ENCODE peak calls at places on chromosome 11, in four cellular contexts. One of them, this sample, is unnamed.

GRCh38 chr11:72243567-72244316 is at the start of gene PHOX2A:
- DNase-seq in CD14-positive monocyte: no peak
- DNase-seq in left ventricle myocardium inferior: no peak
- DNase-seq in BE2C: peak
- DNase-seq in this sample: no peak

GRCh38 chr11:117094776-117095175 is 3.5 kb downstream of the SIK3 start:
- DNase-seq in CD14-positive monocyte: no peak
- DNase-seq in BE2C: no peak
- DNase-seq in left ventricle myocardium inferior: no peak
- DNase-seq in this sample: no peak

GRCh38 chr11:27582686-27583085 is 76.1 kb upstream of the LIN7C start:
- DNase-seq in CD14-positive monocyte: no peak
- DNase-seq in left ventricle myocardium inferior: no peak
- DNase-seq in BE2C: no peak
- DNase-seq in this sample: no peak

GRCh38 chr11:16265022-16265421 is 91.3 kb downstream of the SOX6 start:
- DNase-seq in CD14-positive monocyte: no peak
- DNase-seq in BE2C: no peak
- DNase-seq in left ventricle myocardium inferior: no peak
- DNase-seq in this sample: no peak

GRCh38 chr11:122556605-122557004 is 98.9 kb upstream of the UBASH3B start:
- DNase-seq in left ventricle myocardium inferior: no peak
- DNase-seq in BE2C: peak
- DNase-seq in CD14-positive monocyte: no peak
- DNase-seq in this sample: no peak

GRCh38 chr11:7165911-7166310 is 77.1 kb downstream of the RBMXL2 start:
- DNase-seq in left ventricle myocardium inferior: no peak
- DNase-seq in BE2C: peak
- DNase-seq in CD14-positive monocyte: no peak
- DNase-seq in this sample: no peak

GRCh38 chr11:64123102-64123434 is 42.8 kb downstream of the MACROD1 start:
- DNase-seq in BE2C: peak
- DNase-seq in left ventricle myocardium inferior: peak
- DNase-seq in CD14-positive monocyte: no peak
- DNase-seq in this sample: no peak

GRCh38 chr11:110951041-110951440 is 238.8 kb upstream of the ARHGAP20 start:
- DNase-seq in BE2C: no peak
- DNase-seq in CD14-positive monocyte: no peak
- DNase-seq in left ventricle myocardium inferior: no peak
- DNase-seq in this sample: no peak

GRCh38 chr11:29119691-29120328 is 897.0 kb downstream of the KCNA4 start:
- DNase-seq in left ventricle myocardium inferior: no peak
- DNase-seq in BE2C: no peak
- DNase-seq in CD14-positive monocyte: no peak
- DNase-seq in this sample: no peak

GRCh38 chr11:59680287-59681154 is 11.7 kb upstream of the PATL1 start:
- DNase-seq in left ventricle myocardium inferior: peak
- DNase-seq in CD14-positive monocyte: peak
- DNase-seq in BE2C: peak
- DNase-seq in this sample: no peak

GRCh38 chr11:65502274-65502851 is 3.5 kb downstream of the MALAT1 start:
- DNase-seq in left ventricle myocardium inferior: no peak
- DNase-seq in BE2C: no peak
- DNase-seq in CD14-positive monocyte: no peak
- DNase-seq in this sample: no peak

GRCh38 chr11:134659882-134660281 is 247.8 kb upstream of the B3GAT1 start:
- DNase-seq in BE2C: no peak
- DNase-seq in CD14-positive monocyte: peak
- DNase-seq in left ventricle myocardium inferior: no peak
- DNase-seq in this sample: no peak

GRCh38 chr11:128448981-128449713 is 138.2 kb downstream of the ETS1 start:
- DNase-seq in CD14-positive monocyte: no peak
- DNase-seq in left ventricle myocardium inferior: no peak
- DNase-seq in BE2C: no peak
- DNase-seq in this sample: no peak

GRCh38 chr11:129836979-129837378 is 21.3 kb downstream of the TMEM45B start:
- DNase-seq in CD14-positive monocyte: no peak
- DNase-seq in BE2C: no peak
- DNase-seq in left ventricle myocardium inferior: no peak
- DNase-seq in this sample: no peak

GRCh38 chr11:117562111-117562510 is 234.5 kb downstream of the CEP164 start:
- DNase-seq in left ventricle myocardium inferior: no peak
- DNase-seq in BE2C: no peak
- DNase-seq in CD14-positive monocyte: no peak
- DNase-seq in this sample: no peak

GRCh38 chr11:122882809-122883681 is 486 bp downstream of the JHY start:
- DNase-seq in left ventricle myocardium inferior: peak
- DNase-seq in BE2C: peak
- DNase-seq in CD14-positive monocyte: no peak
- DNase-seq in this sample: no peak

GRCh38 chr11:43316451-43316850 is 4.7 kb downstream of the API5 start:
- DNase-seq in BE2C: no peak
- DNase-seq in left ventricle myocardium inferior: no peak
- DNase-seq in CD14-positive monocyte: no peak
- DNase-seq in this sample: no peak

GRCh38 chr11:45455536-45455935 is 169.4 kb upstream of the SYT13 start:
- DNase-seq in BE2C: no peak
- DNase-seq in CD14-positive monocyte: no peak
- DNase-seq in left ventricle myocardium inferior: no peak
- DNase-seq in this sample: no peak

GRCh38 chr11:122101625-122102291 is 14.3 kb downstream of the BLID start:
- DNase-seq in BE2C: peak
- DNase-seq in left ventricle myocardium inferior: peak
- DNase-seq in CD14-positive monocyte: no peak
- DNase-seq in this sample: peak

GRCh38 chr11:105621985-105622384 is 12.1 kb downstream of the GRIA4 start:
- DNase-seq in BE2C: no peak
- DNase-seq in CD14-positive monocyte: no peak
- DNase-seq in left ventricle myocardium inferior: no peak
- DNase-seq in this sample: no peak

GRCh38 chr11:13152264-13152663 is 125.3 kb upstream of the BMAL1 start:
- DNase-seq in BE2C: no peak
- DNase-seq in left ventricle myocardium inferior: no peak
- DNase-seq in CD14-positive monocyte: no peak
- DNase-seq in this sample: no peak

GRCh38 chr11:6474806-6475500 is 1.2 kb upstream of the TRIM3 start:
- DNase-seq in CD14-positive monocyte: no peak
- DNase-seq in left ventricle myocardium inferior: no peak
- DNase-seq in BE2C: no peak
- DNase-seq in this sample: no peak

GRCh38 chr11:95625164-95626017 is 164.2 kb downstream of the FAM76B start:
- DNase-seq in BE2C: no peak
- DNase-seq in CD14-positive monocyte: no peak
- DNase-seq in left ventricle myocardium inferior: no peak
- DNase-seq in this sample: no peak

GRCh38 chr11:96242191-96242845 is 100.7 kb downstream of the MAML2 start:
- DNase-seq in CD14-positive monocyte: no peak
- DNase-seq in BE2C: no peak
- DNase-seq in left ventricle myocardium inferior: no peak
- DNase-seq in this sample: no peak

GRCh38 chr11:72012897-72013721 is 14.4 kb downstream of the IL18BP start:
- DNase-seq in BE2C: no peak
- DNase-seq in CD14-positive monocyte: no peak
- DNase-seq in left ventricle myocardium inferior: peak
- DNase-seq in this sample: peak

GRCh38 chr11:60281482-60281881 is 1.0 kb downstream of the MS4A4A start:
- DNase-seq in BE2C: no peak
- DNase-seq in left ventricle myocardium inferior: no peak
- DNase-seq in CD14-positive monocyte: no peak
- DNase-seq in this sample: no peak

GRCh38 chr11:73956876-73957653 is 6.2 kb downstream of the DNAJB13 start:
- DNase-seq in CD14-positive monocyte: peak
- DNase-seq in left ventricle myocardium inferior: no peak
- DNase-seq in BE2C: no peak
- DNase-seq in this sample: no peak

GRCh38 chr11:122721964-122722266 is 66.4 kb downstream of the UBASH3B start:
- DNase-seq in left ventricle myocardium inferior: no peak
- DNase-seq in BE2C: no peak
- DNase-seq in CD14-positive monocyte: no peak
- DNase-seq in this sample: no peak

GRCh38 chr11:10605941-10606381 is 37.5 kb upstream of the LYVE1 start:
- DNase-seq in BE2C: no peak
- DNase-seq in CD14-positive monocyte: peak
- DNase-seq in left ventricle myocardium inferior: peak
- DNase-seq in this sample: no peak

GRCh38 chr11:75308116-75308515 is 43.3 kb downstream of the ARRB1 start:
- DNase-seq in CD14-positive monocyte: no peak
- DNase-seq in BE2C: no peak
- DNase-seq in left ventricle myocardium inferior: no peak
- DNase-seq in this sample: no peak

GRCh38 chr11:118142809-118143208 is 9.8 kb downstream of the SCN4B start:
- DNase-seq in CD14-positive monocyte: peak
- DNase-seq in BE2C: no peak
- DNase-seq in left ventricle myocardium inferior: no peak
- DNase-seq in this sample: no peak

GRCh38 chr11:75301602-75302345 is 49.7 kb downstream of the ARRB1 start:
- DNase-seq in BE2C: no peak
- DNase-seq in CD14-positive monocyte: no peak
- DNase-seq in left ventricle myocardium inferior: peak
- DNase-seq in this sample: no peak

GRCh38 chr11:128714881-128715280 is 21.0 kb downstream of the FLI1 start:
- DNase-seq in CD14-positive monocyte: peak
- DNase-seq in left ventricle myocardium inferior: no peak
- DNase-seq in BE2C: no peak
- DNase-seq in this sample: no peak

GRCh38 chr11:129225190-129225589 is 33.1 kb upstream of the ARHGAP32 start:
- DNase-seq in CD14-positive monocyte: no peak
- DNase-seq in left ventricle myocardium inferior: no peak
- DNase-seq in BE2C: no peak
- DNase-seq in this sample: no peak

GRCh38 chr11:41613321-41613720 is 153.9 kb upstream of the LRRC4C start:
- DNase-seq in BE2C: no peak
- DNase-seq in CD14-positive monocyte: no peak
- DNase-seq in left ventricle myocardium inferior: no peak
- DNase-seq in this sample: no peak

GRCh38 chr11:41612415-41612814 is 153.0 kb upstream of the LRRC4C start:
- DNase-seq in CD14-positive monocyte: no peak
- DNase-seq in left ventricle myocardium inferior: no peak
- DNase-seq in BE2C: no peak
- DNase-seq in this sample: no peak
- TF ChIP-seq CTCF in CD14-positive monocyte: no peak
- TF ChIP-seq CTCF in left ventricle myocardium inferior: no peak
- TF ChIP-seq CTCF in BE2C: peak
- TF ChIP-seq CTCF in this sample: no peak

GRCh38 chr11:811446-812245 is 1.9 kb downstream of the RPLP2 start:
- DNase-seq in left ventricle myocardium inferior: no peak
- DNase-seq in BE2C: no peak
- DNase-seq in CD14-positive monocyte: no peak
- DNase-seq in this sample: no peak
- TF ChIP-seq CTCF in left ventricle myocardium inferior: no peak
- TF ChIP-seq CTCF in BE2C: no peak
- TF ChIP-seq CTCF in CD14-positive monocyte: no peak
- TF ChIP-seq CTCF in this sample: no peak

DNA sequence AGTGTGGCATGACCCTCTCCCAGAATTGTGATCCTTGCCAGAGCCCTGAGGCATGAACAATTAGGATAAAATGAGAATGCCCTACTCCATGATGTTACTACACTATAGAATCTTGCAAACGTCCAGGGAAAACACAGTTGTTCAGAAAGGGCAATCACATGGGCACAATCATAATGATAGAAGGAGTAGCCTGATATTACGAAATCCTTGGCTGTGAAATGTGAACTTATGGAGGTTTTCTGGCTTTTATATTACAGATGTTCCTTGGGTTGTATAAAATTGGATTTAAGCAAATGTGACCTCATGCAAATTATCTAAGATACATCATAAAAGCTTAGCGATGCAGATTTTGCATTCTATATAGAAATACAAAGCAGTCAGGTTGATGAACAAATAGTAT is 29.4 kb upstream of the TPH1 start:
- DNase-seq in CD14-positive monocyte: no peak
- DNase-seq in left ventricle myocardium inferior: no peak
- DNase-seq in BE2C: no peak
- DNase-seq in this sample: no peak
- TF ChIP-seq CTCF in CD14-positive monocyte: no peak
- TF ChIP-seq CTCF in left ventricle myocardium inferior: no peak
- TF ChIP-seq CTCF in BE2C: no peak
- TF ChIP-seq CTCF in this sample: no peak

GRCh38 chr11:980438-981365 is 55.0 kb downstream of the AP2A2 start:
- DNase-seq in CD14-positive monocyte: no peak
- DNase-seq in BE2C: no peak
- DNase-seq in left ventricle myocardium inferior: no peak
- DNase-seq in this sample: no peak
- TF ChIP-seq CTCF in CD14-positive monocyte: no peak
- TF ChIP-seq CTCF in BE2C: no peak
- TF ChIP-seq CTCF in left ventricle myocardium inferior: no peak
- TF ChIP-seq CTCF in this sample: no peak

DNA sequence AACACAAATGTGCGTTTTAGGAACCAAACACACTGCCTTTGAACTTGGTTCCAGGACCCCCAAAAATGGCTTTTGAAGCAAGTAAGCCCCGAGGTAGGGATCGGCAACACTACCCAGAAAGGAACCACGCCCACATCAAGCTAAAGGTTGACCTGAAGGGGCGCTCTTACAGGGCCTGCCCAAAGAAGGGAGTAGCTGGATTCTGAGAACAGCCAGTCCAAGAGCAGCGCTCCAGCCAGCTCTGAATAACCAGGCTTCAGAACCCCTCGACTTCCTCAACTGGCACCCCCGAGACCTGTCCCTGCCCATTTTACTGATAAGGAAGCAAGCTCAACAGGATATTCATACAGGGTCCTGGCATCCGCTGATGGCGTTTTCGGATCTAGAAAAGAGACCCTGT is 18.9 kb upstream of the MOB2 start:
- DNase-seq in left ventricle myocardium inferior: peak
- DNase-seq in CD14-positive monocyte: peak
- DNase-seq in BE2C: no peak
- DNase-seq in this sample: no peak
- TF ChIP-seq CTCF in left ventricle myocardium inferior: no peak
- TF ChIP-seq CTCF in CD14-positive monocyte: no peak
- TF ChIP-seq CTCF in BE2C: no peak
- TF ChIP-seq CTCF in this sample: no peak

GRCh38 chr11:86418929-86419328 is 44.2 kb downstream of the CCDC81 start:
- DNase-seq in CD14-positive monocyte: no peak
- DNase-seq in BE2C: no peak
- DNase-seq in left ventricle myocardium inferior: no peak
- DNase-seq in this sample: no peak
- TF ChIP-seq CTCF in CD14-positive monocyte: no peak
- TF ChIP-seq CTCF in BE2C: no peak
- TF ChIP-seq CTCF in left ventricle myocardium inferior: no peak
- TF ChIP-seq CTCF in this sample: no peak

This sample was measured in omental fat pad.